ENCODE peak calls at places on chromosomes 16 and 17, in nine cellular contexts. Z, J, Y, C, V, W, D, O and B are unnamed samples.

GRCh38 chr16:48129926-48130325 is 25.9 kb downstream of the ABCC12 start:
- DNase-seq in O (no peak), W (no peak), Y (no peak), J (no peak), D (no peak), V (no peak), Z (no peak), C (no peak), B (no peak)

GRCh38 chr17:2386400-2387085 is 14.3 kb downstream of the MNT start:
- DNase-seq in Z (no peak), Y (no peak), V (no peak), O (no peak), D (no peak), W (no peak), C (no peak), J (no peak), B (no peak)

GRCh38 chr17:64074704-64075484 is 54.5 kb upstream of the ICAM2 start:
- DNase-seq in W (no peak), C (peak; percentile 77), D (peak; percentile 49), O (no peak), Y (peak; percentile 52), V (no peak), Z (no peak), J (peak; percentile 81), B (peak; percentile 87)

GRCh38 chr16:25996052-25996451 is 304.3 kb downstream of the HS3ST4 start:
- DNase-seq in J (no peak), Z (no peak), W (no peak), V (no peak), D (no peak), O (no peak), Y (no peak), C (no peak), B (no peak)

GRCh38 chr17:39209317-39210092 is 9.4 kb downstream of the RPL19 start:
- DNase-seq in W (peak; percentile 78), O (peak; percentile 73), J (no peak), C (peak; percentile 66), D (peak; percentile 77), Z (peak; percentile 46), Y (peak; percentile 94), V (peak; percentile 83), B (no peak)

GRCh38 chr17:21124096-21124495 is 2.7 kb upstream of the DHRS7B start:
- DNase-seq in C (no peak), D (no peak), W (no peak), V (no peak), O (no peak), J (no peak), Z (no peak), Y (no peak), B (no peak)

GRCh38 chr16:64952177-64952576 is 169.7 kb downstream of the CDH11 start:
- DNase-seq in V (no peak), J (no peak), Z (no peak), D (peak; percentile 94), Y (no peak), O (no peak), C (peak; percentile 68), W (no peak), B (no peak)

GRCh38 chr17:42409467-42410351 is 13.3 kb downstream of the CAVIN1 start:
- DNase-seq in O (no peak), Z (no peak), C (peak; percentile 95), D (peak; percentile 88), V (peak; percentile 66), J (peak; percentile 93), Y (peak; percentile 79), W (no peak), B (no peak)

GRCh38 chr16:74740795-74741304 is 33.8 kb downstream of the FA2H start:
- DNase-seq in O (no peak), C (no peak), J (peak; percentile 94), Y (peak; percentile 78), V (no peak), D (peak; percentile 41), Z (no peak), W (peak; percentile 47), B (peak; percentile 87)

GRCh38 chr17:32007463-32008298 is 498 bp downstream of the LRRC37B start:
- DNase-seq in O (peak; percentile 54), V (peak; percentile 56), J (no peak), W (peak; percentile 67), C (peak; percentile 29), D (peak; percentile 40), Y (peak; percentile 29), Z (peak; percentile 14), B (peak; percentile 39)

GRCh38 chr17:21457051-21458026 is 81.2 kb downstream of the KCNJ12 start:
- DNase-seq in J (peak; percentile 94), Z (peak; percentile 81), D (peak; percentile 85), O (peak; percentile 93), C (peak; percentile 89), V (peak; percentile 92), Y (peak; percentile 77), W (peak; percentile 94), B (peak; percentile 87)

GRCh38 chr16:52069866-52070265 is 477.1 kb downstream of the TOX3 start:
- DNase-seq in C (peak; percentile 27), W (no peak), Y (no peak), J (no peak), D (peak; percentile 17), V (no peak), Z (no peak), O (no peak), B (no peak)

GRCh38 chr16:85430523-85431381 is 182.4 kb upstream of the GSE1 start:
- DNase-seq in J (no peak), O (no peak), D (no peak), C (no peak), W (no peak), V (peak; percentile 48), Z (no peak), Y (no peak), B (peak; percentile 22)

GRCh38 chr17:68248199-68248825 is 469 bp downstream of the AMZ2 start:
- DNase-seq in Y (peak; percentile 40), Z (peak; percentile 70), J (no peak), C (peak; percentile 73), O (no peak), W (peak; percentile 68), V (no peak), D (peak; percentile 66), B (no peak)

GRCh38 chr17:6940186-6940649 is 55.6 kb upstream of the ALOX12 start:
- DNase-seq in W (no peak), D (no peak), V (no peak), J (no peak), O (peak; percentile 41), Y (no peak), C (no peak), Z (no peak), B (no peak)

GRCh38 chr16:75758215-75758614 is 31.9 kb upstream of the CPHXL start:
- DNase-seq in Y (no peak), O (no peak), D (peak; percentile 82), J (no peak), Z (no peak), W (no peak), C (peak; percentile 56), V (no peak), B (no peak)

DNA sequence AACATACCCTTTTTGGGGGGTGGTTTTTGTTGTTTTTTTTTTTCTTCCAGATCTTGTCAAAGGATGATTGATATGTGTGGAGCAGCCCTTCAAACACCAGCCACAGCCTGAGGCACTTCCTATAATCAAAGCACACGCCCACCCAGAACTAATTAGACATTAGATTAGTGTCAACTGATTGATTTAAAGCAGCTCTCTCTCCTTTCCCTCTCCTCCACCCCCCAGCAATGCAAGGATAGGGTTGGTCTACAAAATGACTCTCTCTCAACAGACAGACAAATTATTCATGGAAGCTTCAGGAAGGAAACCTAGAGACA is 250.3 kb upstream of the SOX9 start:
- DNase-seq in O (no peak), Z (no peak), D (no peak), J (no peak), Y (no peak), V (no peak), C (no peak), W (no peak), B (no peak)
- H3K4me1 ChIP-seq in O (no peaks in the 10 kb centered on the region), Z (no peaks in the 10 kb centered on the region), D (no peaks in the 10 kb centered on the region), J (no peaks in the 10 kb centered on the region), Y (no peaks in the 10 kb centered on the region), V (no peaks in the 10 kb centered on the region), C (peaks cover 30% of the 10 kb centered on the region), W (no peaks in the 10 kb centered on the region), B (no peaks in the 10 kb centered on the region)

GRCh38 chr17:40312131-40312731 is 3.3 kb downstream of the RARA start:
- DNase-seq in Y (no peak), V (no peak), J (peak; percentile 72), W (no peak), D (no peak), C (no peak), O (no peak), Z (no peak), B (no peak)
- H3K4me1 ChIP-seq in Y (peaks cover 34% of the 10 kb centered on the region), V (peaks cover 100% of the 10 kb centered on the region), J (peaks cover 95% of the 10 kb centered on the region), W (peaks cover 71% of the 10 kb centered on the region), D (peaks cover 64% of the 10 kb centered on the region), C (peaks cover 85% of the 10 kb centered on the region), O (peaks cover 75% of the 10 kb centered on the region), Z (peaks cover 74% of the 10 kb centered on the region), B (peaks cover 78% of the 10 kb centered on the region)

GRCh38 chr17:62965149-62965648 is 836 bp upstream of the TANC2 start:
- DNase-seq in V (no peak), C (no peak), Y (no peak), Z (no peak), J (no peak), W (no peak), O (no peak), D (peak; percentile 39), B (no peak)

GRCh38 chr17:62965649-62966425 is at the start of gene TANC2:
- DNase-seq in W (peak; percentile 93), V (peak; percentile 93), J (peak; percentile 63), Y (peak; percentile 73), D (peak; percentile 82), Z (peak; percentile 77), O (peak; percentile 87), C (peak; percentile 87), B (peak; percentile 88)

GRCh38 chr17:62968445-62968923 is 2.4 kb downstream of the TANC2 start:
- DNase-seq in V (no peak), C (peak; percentile 90), O (peak; percentile 73), D (peak; percentile 89), J (peak; percentile 84), Z (peak; percentile 38), Y (peak; percentile 66), W (peak; percentile 72), B (no peak)

GRCh38 chr17:62967111-62967449 is 1.0 kb downstream of the TANC2 start:
- DNase-seq in C (no peak), O (no peak), W (no peak), V (no peak), D (no peak), J (no peak), Z (no peak), Y (no peak), B (no peak)

GRCh38 chr17:62966426-62967110 is 533 bp downstream of the TANC2 start:
- DNase-seq in Y (peak; percentile 19), O (no peak), D (peak; percentile 23), C (peak; percentile 22), Z (no peak), V (peak; percentile 80), J (peak; percentile 59), W (peak; percentile 67), B (peak; percentile 82)
- H3K4me1 ChIP-seq in Y (no peaks in the 10 kb centered on the region), O (peaks cover 22% of the 10 kb centered on the region), D (peaks cover 5% of the 10 kb centered on the region), C (peaks cover 19% of the 10 kb centered on the region), Z (peaks cover 9% of the 10 kb centered on the region), V (peaks cover 26% of the 10 kb centered on the region), J (peaks cover 46% of the 10 kb centered on the region), W (peaks cover 8% of the 10 kb centered on the region), B (peaks cover 16% of the 10 kb centered on the region)

DNA sequence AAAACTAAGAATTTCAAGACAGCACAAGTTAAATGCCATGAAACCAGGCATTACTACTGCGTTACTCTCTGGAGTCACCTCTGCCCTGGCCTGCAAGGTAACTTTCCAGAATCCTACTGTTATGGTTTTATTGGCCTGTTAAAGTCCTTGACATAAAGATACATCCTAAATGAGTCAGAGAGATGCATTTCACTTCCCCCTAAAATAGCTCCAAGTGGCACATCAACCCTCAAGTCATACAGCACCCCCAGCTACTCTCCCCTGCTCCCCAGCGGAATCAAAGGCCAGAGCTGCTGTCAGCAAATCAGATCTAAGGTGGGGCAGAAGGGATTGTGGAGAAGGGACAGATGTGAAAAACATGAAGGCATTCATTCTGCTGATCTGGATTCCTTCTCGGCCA is 8.4 kb upstream of the CCL1 start:
- DNase-seq in W (no peak), V (no peak), J (no peak), Y (no peak), D (no peak), Z (no peak), C (no peak), O (no peak), B (no peak)
- H3K4me1 ChIP-seq in W (no peaks in the 10 kb centered on the region), V (peaks cover 9% of the 10 kb centered on the region), J (no peaks in the 10 kb centered on the region), Y (no peaks in the 10 kb centered on the region), D (no peaks in the 10 kb centered on the region), Z (no peaks in the 10 kb centered on the region), C (no peaks in the 10 kb centered on the region), O (no peaks in the 10 kb centered on the region), B (no peaks in the 10 kb centered on the region)